ENCODE peak calls at places on chromosomes 4 and X, in nine cellular contexts. One of them, this sample, is unnamed. For H3K27me3, the result is how much of the 10 kb centered on the place peaks cover.

GRCh38 chrX:70720721-70721120 is 187.8 kb downstream of the TEX11 start:
- DNase-seq in tibial nerve: no peak
- DNase-seq in stomach: no peak
- DNase-seq in sigmoid colon: no peak
- DNase-seq in transverse colon: no peak
- DNase-seq in ovary: no peak
- DNase-seq in IMR-90: no peak
- DNase-seq in uterus: no peak
- DNase-seq in testis: no peak
- DNase-seq in this sample: no peak

GRCh38 chr4:67320645-67321044 is 224.7 kb downstream of the CENPC start:
- DNase-seq in tibial nerve: no peak
- DNase-seq in stomach: no peak
- DNase-seq in sigmoid colon: no peak
- DNase-seq in transverse colon: no peak
- DNase-seq in ovary: no peak
- DNase-seq in IMR-90: no peak
- DNase-seq in uterus: no peak
- DNase-seq in testis: no peak
- DNase-seq in this sample: no peak

GRCh38 chr4:19936471-19936870 is 315.2 kb upstream of the SLIT2 start:
- DNase-seq in tibial nerve: no peak
- DNase-seq in stomach: no peak
- DNase-seq in sigmoid colon: no peak
- DNase-seq in transverse colon: no peak
- DNase-seq in ovary: no peak
- DNase-seq in IMR-90: peak
- DNase-seq in uterus: no peak
- DNase-seq in testis: no peak
- DNase-seq in this sample: no peak

GRCh38 chr4:54082168-54082567 is 17.8 kb upstream of the CHIC2 start:
- DNase-seq in tibial nerve: no peak
- DNase-seq in stomach: peak
- DNase-seq in sigmoid colon: no peak
- DNase-seq in transverse colon: peak
- DNase-seq in ovary: no peak
- DNase-seq in IMR-90: peak
- DNase-seq in uterus: no peak
- DNase-seq in testis: no peak
- DNase-seq in this sample: no peak

GRCh38 chr4:78667764-78668163 is 108.4 kb upstream of the BMP2K start:
- DNase-seq in tibial nerve: no peak
- DNase-seq in stomach: no peak
- DNase-seq in sigmoid colon: no peak
- DNase-seq in transverse colon: no peak
- DNase-seq in ovary: no peak
- DNase-seq in IMR-90: no peak
- DNase-seq in uterus: no peak
- DNase-seq in testis: no peak
- DNase-seq in this sample: no peak

GRCh38 chr4:73684097-73684496 is 56.3 kb upstream of the CXCL8 start:
- DNase-seq in tibial nerve: no peak
- DNase-seq in stomach: no peak
- DNase-seq in sigmoid colon: no peak
- DNase-seq in transverse colon: no peak
- DNase-seq in ovary: no peak
- DNase-seq in IMR-90: peak
- DNase-seq in uterus: no peak
- DNase-seq in testis: no peak
- DNase-seq in this sample: no peak

GRCh38 chrX:47637546-47638195 is 7.9 kb upstream of the CFP start:
- DNase-seq in tibial nerve: no peak
- DNase-seq in stomach: peak
- DNase-seq in sigmoid colon: no peak
- DNase-seq in transverse colon: peak
- DNase-seq in ovary: peak
- DNase-seq in IMR-90: no peak
- DNase-seq in uterus: no peak
- DNase-seq in testis: peak
- DNase-seq in this sample: no peak

GRCh38 chr4:159946983-159947645 is 844.2 kb downstream of the RAPGEF2 start:
- DNase-seq in tibial nerve: peak
- DNase-seq in stomach: no peak
- DNase-seq in sigmoid colon: no peak
- DNase-seq in transverse colon: no peak
- DNase-seq in ovary: no peak
- DNase-seq in IMR-90: peak
- DNase-seq in uterus: no peak
- DNase-seq in testis: no peak
- DNase-seq in this sample: no peak

GRCh38 chr4:100246697-100247096 is 56.4 kb upstream of the DDIT4L start:
- DNase-seq in tibial nerve: no peak
- DNase-seq in stomach: no peak
- DNase-seq in sigmoid colon: no peak
- DNase-seq in transverse colon: no peak
- DNase-seq in ovary: no peak
- DNase-seq in IMR-90: no peak
- DNase-seq in uterus: no peak
- DNase-seq in testis: no peak
- DNase-seq in this sample: no peak

GRCh38 chr4:15653864-15654391 is 1.2 kb downstream of the FBXL5 start:
- DNase-seq in tibial nerve: no peak
- DNase-seq in stomach: no peak
- DNase-seq in sigmoid colon: no peak
- DNase-seq in transverse colon: no peak
- DNase-seq in ovary: no peak
- DNase-seq in IMR-90: peak
- DNase-seq in uterus: no peak
- DNase-seq in testis: peak
- DNase-seq in this sample: no peak

GRCh38 chr4:109554971-109555370 is 5.1 kb upstream of the MCUB start:
- DNase-seq in tibial nerve: no peak
- DNase-seq in stomach: no peak
- DNase-seq in sigmoid colon: no peak
- DNase-seq in transverse colon: no peak
- DNase-seq in ovary: no peak
- DNase-seq in IMR-90: no peak
- DNase-seq in uterus: no peak
- DNase-seq in testis: no peak
- DNase-seq in this sample: no peak

GRCh38 chr4:112982677-112983076 is 66.8 kb upstream of the ANK2 start:
- DNase-seq in tibial nerve: no peak
- DNase-seq in stomach: no peak
- DNase-seq in sigmoid colon: no peak
- DNase-seq in transverse colon: no peak
- DNase-seq in ovary: no peak
- DNase-seq in IMR-90: no peak
- DNase-seq in uterus: no peak
- DNase-seq in testis: no peak
- DNase-seq in this sample: no peak

GRCh38 chr4:39526810-39527295 is 386 bp downstream of the UGDH start:
- DNase-seq in tibial nerve: peak
- DNase-seq in stomach: no peak
- DNase-seq in sigmoid colon: no peak
- DNase-seq in transverse colon: no peak
- DNase-seq in ovary: no peak
- DNase-seq in IMR-90: no peak
- DNase-seq in uterus: no peak
- DNase-seq in testis: peak
- DNase-seq in this sample: no peak

GRCh38 chrX:2898861-2899512 is 30.2 kb downstream of the ARSD start:
- DNase-seq in tibial nerve: no peak
- DNase-seq in stomach: peak
- DNase-seq in sigmoid colon: peak
- DNase-seq in transverse colon: peak
- DNase-seq in ovary: no peak
- DNase-seq in IMR-90: no peak
- DNase-seq in uterus: no peak
- DNase-seq in testis: no peak
- DNase-seq in this sample: no peak

GRCh38 chr4:74217365-74217764 is 59.4 kb downstream of the MTHFD2L start:
- DNase-seq in tibial nerve: no peak
- DNase-seq in stomach: no peak
- DNase-seq in sigmoid colon: no peak
- DNase-seq in transverse colon: no peak
- DNase-seq in ovary: no peak
- DNase-seq in IMR-90: peak
- DNase-seq in uterus: no peak
- DNase-seq in testis: no peak
- DNase-seq in this sample: no peak

GRCh38 chrX:146907391-146908240 is 93.1 kb upstream of the CXorf51A start:
- DNase-seq in tibial nerve: no peak
- DNase-seq in stomach: no peak
- DNase-seq in sigmoid colon: no peak
- DNase-seq in transverse colon: no peak
- DNase-seq in ovary: no peak
- DNase-seq in IMR-90: no peak
- DNase-seq in uterus: no peak
- DNase-seq in testis: no peak
- DNase-seq in this sample: no peak

GRCh38 chr4:1220566-1220965 is 28.4 kb downstream of the CTBP1 start:
- DNase-seq in tibial nerve: no peak
- DNase-seq in stomach: no peak
- DNase-seq in sigmoid colon: no peak
- DNase-seq in transverse colon: no peak
- DNase-seq in ovary: no peak
- DNase-seq in IMR-90: no peak
- DNase-seq in uterus: no peak
- DNase-seq in testis: no peak
- DNase-seq in this sample: no peak

GRCh38 chr4:155073852-155074251 is 134.6 kb upstream of the NPY2R start:
- DNase-seq in tibial nerve: no peak
- DNase-seq in stomach: no peak
- DNase-seq in sigmoid colon: no peak
- DNase-seq in transverse colon: no peak
- DNase-seq in ovary: no peak
- DNase-seq in IMR-90: no peak
- DNase-seq in uterus: no peak
- DNase-seq in testis: no peak
- DNase-seq in this sample: no peak

GRCh38 chr4:71974681-71975080 is 57.1 kb upstream of the NPFFR2 start:
- DNase-seq in tibial nerve: no peak
- DNase-seq in stomach: no peak
- DNase-seq in sigmoid colon: no peak
- DNase-seq in transverse colon: no peak
- DNase-seq in ovary: no peak
- DNase-seq in IMR-90: peak
- DNase-seq in uterus: no peak
- DNase-seq in testis: no peak
- DNase-seq in this sample: no peak

GRCh38 chr4:90357117-90357710 is 230.0 kb downstream of the CCSER1 start:
- DNase-seq in tibial nerve: no peak
- DNase-seq in stomach: no peak
- DNase-seq in sigmoid colon: no peak
- DNase-seq in transverse colon: no peak
- DNase-seq in ovary: no peak
- DNase-seq in IMR-90: peak
- DNase-seq in uterus: no peak
- DNase-seq in testis: no peak
- DNase-seq in this sample: no peak

GRCh38 chr4:187302456-187302855 is 578.8 kb upstream of the FAT1 start:
- DNase-seq in tibial nerve: no peak
- DNase-seq in stomach: no peak
- DNase-seq in sigmoid colon: no peak
- DNase-seq in transverse colon: no peak
- DNase-seq in ovary: no peak
- DNase-seq in IMR-90: peak
- DNase-seq in uterus: no peak
- DNase-seq in testis: no peak
- DNase-seq in this sample: no peak

GRCh38 chrX:54992911-54993622 is 921 bp downstream of the PFKFB1 start:
- DNase-seq in tibial nerve: no peak
- DNase-seq in stomach: no peak
- DNase-seq in sigmoid colon: no peak
- DNase-seq in transverse colon: no peak
- DNase-seq in ovary: no peak
- DNase-seq in IMR-90: no peak
- DNase-seq in uterus: no peak
- DNase-seq in testis: no peak
- DNase-seq in this sample: no peak
- H3K27ac ChIP-seq in tibial nerve: no peak
- H3K27ac ChIP-seq in stomach: no peak
- H3K27ac ChIP-seq in sigmoid colon: no peak
- H3K27ac ChIP-seq in transverse colon: no peak
- H3K27ac ChIP-seq in ovary: no peak
- H3K27ac ChIP-seq in IMR-90: no peak
- H3K27ac ChIP-seq in uterus: no peak
- H3K27ac ChIP-seq in testis: no peak
- H3K27ac ChIP-seq in this sample: no peak

GRCh38 chrX:83516597-83516996 is 8.5 kb downstream of the POU3F4 start:
- DNase-seq in tibial nerve: no peak
- DNase-seq in stomach: no peak
- DNase-seq in sigmoid colon: no peak
- DNase-seq in transverse colon: no peak
- DNase-seq in ovary: no peak
- DNase-seq in IMR-90: no peak
- DNase-seq in uterus: no peak
- DNase-seq in testis: no peak
- DNase-seq in this sample: no peak

DNA sequence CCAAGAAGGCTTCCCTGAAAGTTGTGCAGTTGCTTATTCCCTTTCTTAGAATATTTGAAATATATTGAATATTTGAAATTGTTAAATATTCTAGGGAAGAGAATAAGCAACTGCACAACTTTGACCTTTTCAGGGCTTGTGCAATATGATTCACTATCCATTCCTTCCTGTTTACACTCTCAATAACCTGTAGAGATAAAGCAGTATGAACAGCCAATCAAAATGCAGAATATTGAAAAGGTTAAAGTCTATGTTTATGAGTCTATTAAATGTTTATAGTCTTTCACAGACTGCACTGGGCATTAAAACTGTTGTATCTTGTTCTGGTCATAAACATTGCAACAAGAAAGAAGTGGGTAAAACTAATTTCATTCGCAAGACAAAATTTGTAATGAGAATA is 13.8 kb downstream of the POU3F4 start:
- DNase-seq in tibial nerve: no peak
- DNase-seq in stomach: no peak
- DNase-seq in sigmoid colon: no peak
- DNase-seq in transverse colon: no peak
- DNase-seq in ovary: no peak
- DNase-seq in IMR-90: no peak
- DNase-seq in uterus: no peak
- DNase-seq in testis: no peak
- DNase-seq in this sample: no peak
- H3K27me3 ChIP-seq in tibial nerve: under half
- H3K27me3 ChIP-seq in stomach: under half
- H3K27me3 ChIP-seq in sigmoid colon: under half
- H3K27me3 ChIP-seq in transverse colon: under half
- H3K27me3 ChIP-seq in ovary: under half
- H3K27me3 ChIP-seq in IMR-90: under half
- H3K27me3 ChIP-seq in uterus: under half
- H3K27me3 ChIP-seq in testis: under half
- H3K27me3 ChIP-seq in this sample: under half

GRCh38 chrX:10117864-10118377 is 38.9 kb upstream of the CLCN4 start:
- DNase-seq in tibial nerve: no peak
- DNase-seq in stomach: no peak
- DNase-seq in sigmoid colon: no peak
- DNase-seq in transverse colon: no peak
- DNase-seq in ovary: no peak
- DNase-seq in IMR-90: no peak
- DNase-seq in uterus: no peak
- DNase-seq in testis: no peak
- DNase-seq in this sample: no peak
- TF ChIP-seq POLR2A in tibial nerve: no peak
- TF ChIP-seq POLR2A in stomach: no peak
- TF ChIP-seq POLR2A in sigmoid colon: no peak
- TF ChIP-seq POLR2A in transverse colon: no peak
- TF ChIP-seq POLR2A in ovary: no peak
- TF ChIP-seq POLR2A in IMR-90: no peak
- TF ChIP-seq POLR2A in uterus: no peak
- TF ChIP-seq POLR2A in testis: no peak
- TF ChIP-seq POLR2A in this sample: no peak

GRCh38 chrX:153828723-153829548 is 1.4 kb downstream of the PDZD4 start:
- DNase-seq in tibial nerve: no peak
- DNase-seq in stomach: no peak
- DNase-seq in sigmoid colon: peak
- DNase-seq in transverse colon: no peak
- DNase-seq in ovary: no peak
- DNase-seq in IMR-90: no peak
- DNase-seq in uterus: peak
- DNase-seq in testis: no peak
- DNase-seq in this sample: no peak
- H3K27ac ChIP-seq in tibial nerve: peak
- H3K27ac ChIP-seq in stomach: peak
- H3K27ac ChIP-seq in sigmoid colon: peak
- H3K27ac ChIP-seq in transverse colon: peak
- H3K27ac ChIP-seq in ovary: no peak
- H3K27ac ChIP-seq in IMR-90: no peak
- H3K27ac ChIP-seq in uterus: peak
- H3K27ac ChIP-seq in testis: no peak
- H3K27ac ChIP-seq in this sample: no peak

This sample was measured in Peyer's patch.